ENCODE peak calls at places on chromosome 14, in nine cellular contexts. One of them, this sample, is unnamed.

GRCh38 chr14:37417151-37417550 is 177.9 kb downstream of the FOXA1 start:
- DNase-seq in fibroblast of lung: no peak
- DNase-seq in activated CD4-positive, alpha-beta T cell treated with anti-CD3 and anti-CD28 coated beads, Interleukin-2, amount 50 U/mL, for 24 hours: no peak
- DNase-seq in ELF-1: no peak
- DNase-seq in skeletal muscle cell: no peak
- DNase-seq in activated naive CD4-positive, alpha-beta T cell: no peak
- DNase-seq in activated T-cell treated with anti-CD3 and anti-CD28 coated beads for 1 hour: no peak
- DNase-seq in EH: no peak
- DNase-seq in activated naive CD8-positive, alpha-beta T cell treated with anti-CD3 and anti-CD28 coated beads, Interleukin-2, amount 50 U/mL, for 24 hours: no peak
- DNase-seq in this sample: no peak

GRCh38 chr14:35419429-35419841 is 14.9 kb upstream of the NFKBIA start:
- DNase-seq in fibroblast of lung: no peak
- DNase-seq in activated CD4-positive, alpha-beta T cell treated with anti-CD3 and anti-CD28 coated beads, Interleukin-2, amount 50 U/mL, for 24 hours: no peak
- DNase-seq in ELF-1: no peak
- DNase-seq in skeletal muscle cell: no peak
- DNase-seq in activated naive CD4-positive, alpha-beta T cell: no peak
- DNase-seq in activated T-cell treated with anti-CD3 and anti-CD28 coated beads for 1 hour: no peak
- DNase-seq in EH: peak
- DNase-seq in activated naive CD8-positive, alpha-beta T cell treated with anti-CD3 and anti-CD28 coated beads, Interleukin-2, amount 50 U/mL, for 24 hours: no peak
- DNase-seq in this sample: no peak

GRCh38 chr14:100524933-100525243 is 62.3 kb downstream of the BEGAIN start:
- DNase-seq in fibroblast of lung: peak
- DNase-seq in activated CD4-positive, alpha-beta T cell treated with anti-CD3 and anti-CD28 coated beads, Interleukin-2, amount 50 U/mL, for 24 hours: no peak
- DNase-seq in ELF-1: no peak
- DNase-seq in skeletal muscle cell: no peak
- DNase-seq in activated naive CD4-positive, alpha-beta T cell: no peak
- DNase-seq in activated T-cell treated with anti-CD3 and anti-CD28 coated beads for 1 hour: no peak
- DNase-seq in EH: no peak
- DNase-seq in activated naive CD8-positive, alpha-beta T cell treated with anti-CD3 and anti-CD28 coated beads, Interleukin-2, amount 50 U/mL, for 24 hours: peak
- DNase-seq in this sample: no peak

GRCh38 chr14:68506645-68507405 is 286.0 kb downstream of the ZFP36L1 start:
- DNase-seq in fibroblast of lung: no peak
- DNase-seq in activated CD4-positive, alpha-beta T cell treated with anti-CD3 and anti-CD28 coated beads, Interleukin-2, amount 50 U/mL, for 24 hours: no peak
- DNase-seq in ELF-1: no peak
- DNase-seq in skeletal muscle cell: no peak
- DNase-seq in activated naive CD4-positive, alpha-beta T cell: peak
- DNase-seq in activated T-cell treated with anti-CD3 and anti-CD28 coated beads for 1 hour: no peak
- DNase-seq in EH: no peak
- DNase-seq in activated naive CD8-positive, alpha-beta T cell treated with anti-CD3 and anti-CD28 coated beads, Interleukin-2, amount 50 U/mL, for 24 hours: no peak
- DNase-seq in this sample: no peak

GRCh38 chr14:37988472-37988871 is 219.2 kb upstream of the SSTR1 start:
- DNase-seq in fibroblast of lung: no peak
- DNase-seq in activated CD4-positive, alpha-beta T cell treated with anti-CD3 and anti-CD28 coated beads, Interleukin-2, amount 50 U/mL, for 24 hours: no peak
- DNase-seq in ELF-1: no peak
- DNase-seq in skeletal muscle cell: no peak
- DNase-seq in activated naive CD4-positive, alpha-beta T cell: no peak
- DNase-seq in activated T-cell treated with anti-CD3 and anti-CD28 coated beads for 1 hour: no peak
- DNase-seq in EH: peak
- DNase-seq in activated naive CD8-positive, alpha-beta T cell treated with anti-CD3 and anti-CD28 coated beads, Interleukin-2, amount 50 U/mL, for 24 hours: no peak
- DNase-seq in this sample: no peak

GRCh38 chr14:101687756-101688546 is 73.6 kb upstream of the PPP2R5C start:
- DNase-seq in fibroblast of lung: no peak
- DNase-seq in activated CD4-positive, alpha-beta T cell treated with anti-CD3 and anti-CD28 coated beads, Interleukin-2, amount 50 U/mL, for 24 hours: no peak
- DNase-seq in ELF-1: no peak
- DNase-seq in skeletal muscle cell: no peak
- DNase-seq in activated naive CD4-positive, alpha-beta T cell: no peak
- DNase-seq in activated T-cell treated with anti-CD3 and anti-CD28 coated beads for 1 hour: no peak
- DNase-seq in EH: no peak
- DNase-seq in activated naive CD8-positive, alpha-beta T cell treated with anti-CD3 and anti-CD28 coated beads, Interleukin-2, amount 50 U/mL, for 24 hours: no peak
- DNase-seq in this sample: no peak

GRCh38 chr14:22558221-22558913 is 30.7 kb downstream of the DAD1 start:
- DNase-seq in fibroblast of lung: no peak
- DNase-seq in activated CD4-positive, alpha-beta T cell treated with anti-CD3 and anti-CD28 coated beads, Interleukin-2, amount 50 U/mL, for 24 hours: no peak
- DNase-seq in ELF-1: peak
- DNase-seq in skeletal muscle cell: no peak
- DNase-seq in activated naive CD4-positive, alpha-beta T cell: no peak
- DNase-seq in activated T-cell treated with anti-CD3 and anti-CD28 coated beads for 1 hour: peak
- DNase-seq in EH: no peak
- DNase-seq in activated naive CD8-positive, alpha-beta T cell treated with anti-CD3 and anti-CD28 coated beads, Interleukin-2, amount 50 U/mL, for 24 hours: peak
- DNase-seq in this sample: no peak

GRCh38 chr14:105495101-105495989 is 4.3 kb downstream of the TEDC1 start:
- DNase-seq in fibroblast of lung: no peak
- DNase-seq in activated CD4-positive, alpha-beta T cell treated with anti-CD3 and anti-CD28 coated beads, Interleukin-2, amount 50 U/mL, for 24 hours: no peak
- DNase-seq in ELF-1: no peak
- DNase-seq in skeletal muscle cell: no peak
- DNase-seq in activated naive CD4-positive, alpha-beta T cell: no peak
- DNase-seq in activated T-cell treated with anti-CD3 and anti-CD28 coated beads for 1 hour: no peak
- DNase-seq in EH: no peak
- DNase-seq in activated naive CD8-positive, alpha-beta T cell treated with anti-CD3 and anti-CD28 coated beads, Interleukin-2, amount 50 U/mL, for 24 hours: no peak
- DNase-seq in this sample: no peak

GRCh38 chr14:99159341-99160340 is 112.4 kb downstream of the BCL11B start:
- DNase-seq in fibroblast of lung: no peak
- DNase-seq in activated CD4-positive, alpha-beta T cell treated with anti-CD3 and anti-CD28 coated beads, Interleukin-2, amount 50 U/mL, for 24 hours: no peak
- DNase-seq in ELF-1: no peak
- DNase-seq in skeletal muscle cell: no peak
- DNase-seq in activated naive CD4-positive, alpha-beta T cell: no peak
- DNase-seq in activated T-cell treated with anti-CD3 and anti-CD28 coated beads for 1 hour: no peak
- DNase-seq in EH: no peak
- DNase-seq in activated naive CD8-positive, alpha-beta T cell treated with anti-CD3 and anti-CD28 coated beads, Interleukin-2, amount 50 U/mL, for 24 hours: no peak
- DNase-seq in this sample: no peak

GRCh38 chr14:22164616-22165015 is 424.4 kb downstream of the DAD1 start:
- DNase-seq in fibroblast of lung: no peak
- DNase-seq in activated CD4-positive, alpha-beta T cell treated with anti-CD3 and anti-CD28 coated beads, Interleukin-2, amount 50 U/mL, for 24 hours: no peak
- DNase-seq in ELF-1: peak
- DNase-seq in skeletal muscle cell: no peak
- DNase-seq in activated naive CD4-positive, alpha-beta T cell: no peak
- DNase-seq in activated T-cell treated with anti-CD3 and anti-CD28 coated beads for 1 hour: no peak
- DNase-seq in EH: no peak
- DNase-seq in activated naive CD8-positive, alpha-beta T cell treated with anti-CD3 and anti-CD28 coated beads, Interleukin-2, amount 50 U/mL, for 24 hours: no peak
- DNase-seq in this sample: no peak

GRCh38 chr14:88352299-88353097 is 29.4 kb upstream of the KCNK10 start:
- DNase-seq in fibroblast of lung: no peak
- DNase-seq in activated CD4-positive, alpha-beta T cell treated with anti-CD3 and anti-CD28 coated beads, Interleukin-2, amount 50 U/mL, for 24 hours: no peak
- DNase-seq in ELF-1: no peak
- DNase-seq in skeletal muscle cell: peak
- DNase-seq in activated naive CD4-positive, alpha-beta T cell: no peak
- DNase-seq in activated T-cell treated with anti-CD3 and anti-CD28 coated beads for 1 hour: no peak
- DNase-seq in EH: peak
- DNase-seq in activated naive CD8-positive, alpha-beta T cell treated with anti-CD3 and anti-CD28 coated beads, Interleukin-2, amount 50 U/mL, for 24 hours: no peak
- DNase-seq in this sample: peak

GRCh38 chr14:54772451-54772881 is 130.2 kb downstream of the GCH1 start:
- DNase-seq in fibroblast of lung: peak
- DNase-seq in activated CD4-positive, alpha-beta T cell treated with anti-CD3 and anti-CD28 coated beads, Interleukin-2, amount 50 U/mL, for 24 hours: no peak
- DNase-seq in ELF-1: no peak
- DNase-seq in skeletal muscle cell: no peak
- DNase-seq in activated naive CD4-positive, alpha-beta T cell: no peak
- DNase-seq in activated T-cell treated with anti-CD3 and anti-CD28 coated beads for 1 hour: no peak
- DNase-seq in EH: peak
- DNase-seq in activated naive CD8-positive, alpha-beta T cell treated with anti-CD3 and anti-CD28 coated beads, Interleukin-2, amount 50 U/mL, for 24 hours: no peak
- DNase-seq in this sample: no peak

GRCh38 chr14:104843442-104844305 is 21.4 kb upstream of the CEP170B start:
- DNase-seq in fibroblast of lung: no peak
- DNase-seq in activated CD4-positive, alpha-beta T cell treated with anti-CD3 and anti-CD28 coated beads, Interleukin-2, amount 50 U/mL, for 24 hours: no peak
- DNase-seq in ELF-1: peak
- DNase-seq in skeletal muscle cell: no peak
- DNase-seq in activated naive CD4-positive, alpha-beta T cell: no peak
- DNase-seq in activated T-cell treated with anti-CD3 and anti-CD28 coated beads for 1 hour: no peak
- DNase-seq in EH: peak
- DNase-seq in activated naive CD8-positive, alpha-beta T cell treated with anti-CD3 and anti-CD28 coated beads, Interleukin-2, amount 50 U/mL, for 24 hours: no peak
- DNase-seq in this sample: no peak

GRCh38 chr14:96281486-96281885 is 25.5 kb downstream of the BDKRB1 start:
- DNase-seq in fibroblast of lung: peak
- DNase-seq in activated CD4-positive, alpha-beta T cell treated with anti-CD3 and anti-CD28 coated beads, Interleukin-2, amount 50 U/mL, for 24 hours: no peak
- DNase-seq in ELF-1: no peak
- DNase-seq in skeletal muscle cell: no peak
- DNase-seq in activated naive CD4-positive, alpha-beta T cell: no peak
- DNase-seq in activated T-cell treated with anti-CD3 and anti-CD28 coated beads for 1 hour: no peak
- DNase-seq in EH: no peak
- DNase-seq in activated naive CD8-positive, alpha-beta T cell treated with anti-CD3 and anti-CD28 coated beads, Interleukin-2, amount 50 U/mL, for 24 hours: no peak
- DNase-seq in this sample: no peak

GRCh38 chr14:53146739-53147138 is 6.4 kb downstream of the DDHD1 start:
- DNase-seq in fibroblast of lung: no peak
- DNase-seq in activated CD4-positive, alpha-beta T cell treated with anti-CD3 and anti-CD28 coated beads, Interleukin-2, amount 50 U/mL, for 24 hours: no peak
- DNase-seq in ELF-1: no peak
- DNase-seq in skeletal muscle cell: no peak
- DNase-seq in activated naive CD4-positive, alpha-beta T cell: no peak
- DNase-seq in activated T-cell treated with anti-CD3 and anti-CD28 coated beads for 1 hour: no peak
- DNase-seq in EH: no peak
- DNase-seq in activated naive CD8-positive, alpha-beta T cell treated with anti-CD3 and anti-CD28 coated beads, Interleukin-2, amount 50 U/mL, for 24 hours: no peak
- DNase-seq in this sample: no peak

GRCh38 chr14:93005135-93005813 is 82.3 kb downstream of the CHGA start:
- DNase-seq in fibroblast of lung: no peak
- DNase-seq in activated CD4-positive, alpha-beta T cell treated with anti-CD3 and anti-CD28 coated beads, Interleukin-2, amount 50 U/mL, for 24 hours: no peak
- DNase-seq in ELF-1: no peak
- DNase-seq in skeletal muscle cell: no peak
- DNase-seq in activated naive CD4-positive, alpha-beta T cell: no peak
- DNase-seq in activated T-cell treated with anti-CD3 and anti-CD28 coated beads for 1 hour: no peak
- DNase-seq in EH: no peak
- DNase-seq in activated naive CD8-positive, alpha-beta T cell treated with anti-CD3 and anti-CD28 coated beads, Interleukin-2, amount 50 U/mL, for 24 hours: no peak
- DNase-seq in this sample: no peak

GRCh38 chr14:73640796-73641195 is 4.0 kb upstream of the DNAL1 start:
- DNase-seq in fibroblast of lung: no peak
- DNase-seq in activated CD4-positive, alpha-beta T cell treated with anti-CD3 and anti-CD28 coated beads, Interleukin-2, amount 50 U/mL, for 24 hours: no peak
- DNase-seq in ELF-1: no peak
- DNase-seq in skeletal muscle cell: no peak
- DNase-seq in activated naive CD4-positive, alpha-beta T cell: no peak
- DNase-seq in activated T-cell treated with anti-CD3 and anti-CD28 coated beads for 1 hour: no peak
- DNase-seq in EH: no peak
- DNase-seq in activated naive CD8-positive, alpha-beta T cell treated with anti-CD3 and anti-CD28 coated beads, Interleukin-2, amount 50 U/mL, for 24 hours: no peak
- DNase-seq in this sample: no peak

GRCh38 chr14:52824479-52824878 is 33.1 kb upstream of the GNPNAT1 start:
- DNase-seq in fibroblast of lung: no peak
- DNase-seq in activated CD4-positive, alpha-beta T cell treated with anti-CD3 and anti-CD28 coated beads, Interleukin-2, amount 50 U/mL, for 24 hours: no peak
- DNase-seq in ELF-1: no peak
- DNase-seq in skeletal muscle cell: no peak
- DNase-seq in activated naive CD4-positive, alpha-beta T cell: no peak
- DNase-seq in activated T-cell treated with anti-CD3 and anti-CD28 coated beads for 1 hour: no peak
- DNase-seq in EH: peak
- DNase-seq in activated naive CD8-positive, alpha-beta T cell treated with anti-CD3 and anti-CD28 coated beads, Interleukin-2, amount 50 U/mL, for 24 hours: no peak
- DNase-seq in this sample: no peak